ENCODE peak calls at places on chromosome 19, in four cellular contexts. D, L, I and N are unnamed samples.

GRCh38 chr19:54969647-54970046 is 3.5 kb downstream of the NLRP2 start:
- DNase-seq in D (no peak), L (no peak), I (no peak), N (no peak)

GRCh38 chr19:30689474-30689873 is 317.3 kb downstream of the ZNF536 start:
- DNase-seq in D (no peak), L (no peak), I (no peak), N (no peak)

GRCh38 chr19:24098359-24098758 is 11.4 kb downstream of the ZNF254 start:
- DNase-seq in D (no peak), L (no peak), I (no peak), N (no peak)

GRCh38 chr19:18781885-18782527 is 9.1 kb downstream of the COMP start:
- DNase-seq in D (no peak), L (no peak), I (no peak), N (no peak)

GRCh38 chr19:35048911-35049411 is 7.4 kb downstream of the HPN start:
- DNase-seq in D (no peak), L (no peak), I (no peak), N (no peak)

GRCh38 chr19:35123573-35123972 is 8.0 kb downstream of the FXYD3 start:
- DNase-seq in D (no peak), L (no peak), I (no peak), N (no peak)

GRCh38 chr19:18339703-18340102 is 695 bp upstream of the PGPEP1 start:
- DNase-seq in D (no peak), L (no peak), I (peak), N (peak)

GRCh38 chr19:48495391-48495790 is 16.2 kb downstream of the LMTK3 start:
- DNase-seq in D (no peak), L (no peak), I (no peak), N (no peak)

GRCh38 chr19:49746206-49746958 is 16.7 kb downstream of the TSKS start:
- DNase-seq in D (peak), L (no peak), I (peak), N (no peak)

GRCh38 chr19:42634409-42635232 is 39.9 kb upstream of the CEACAM8 start:
- DNase-seq in D (peak), L (no peak), I (peak), N (peak)

GRCh38 chr19:35587326-35587725 is 1.4 kb downstream of the PMIS2 start:
- DNase-seq in D (no peak), L (no peak), I (no peak), N (no peak)

GRCh38 chr19:17049711-17050280 is 23.2 kb upstream of the CPAMD8 start:
- DNase-seq in D (no peak), L (no peak), I (no peak), N (no peak)

GRCh38 chr19:43527860-43528622 is 1.0 kb upstream of the ETHE1 start:
- DNase-seq in D (no peak), L (no peak), I (no peak), N (no peak)

GRCh38 chr19:32018014-32018413 is 327.4 kb upstream of the ZNF507 start:
- DNase-seq in D (no peak), L (no peak), I (no peak), N (no peak)

GRCh38 chr19:16078311-16078758 is 2.0 kb downstream of the TPM4 start:
- DNase-seq in D (no peak), L (no peak), I (peak), N (no peak)

GRCh38 chr19:39937094-39937493 is 2.7 kb upstream of the FCGBP start:
- DNase-seq in D (no peak), L (peak), I (no peak), N (no peak)

GRCh38 chr19:54266133-54266532 is 9.1 kb upstream of the LILRB5 start:
- DNase-seq in D (no peak), L (peak), I (peak), N (peak)

GRCh38 chr19:39408392-39409206 is 2.0 kb downstream of the ZFP36 start:
- DNase-seq in D (no peak), L (no peak), I (no peak), N (no peak)

GRCh38 chr19:8111376-8111775 is 38.0 kb downstream of the FBN3 start:
- DNase-seq in D (no peak), L (no peak), I (no peak), N (no peak)

GRCh38 chr19:16572332-16573211 is at the start of gene SLC35E1:
- DNase-seq in D (peak), L (peak), I (peak), N (peak)

GRCh38 chr19:5133986-5134595 is 165.2 kb downstream of the KDM4B start:
- DNase-seq in D (no peak), L (no peak), I (no peak), N (no peak)

GRCh38 chr19:5132698-5133651 is 164.1 kb downstream of the KDM4B start:
- DNase-seq in D (no peak), L (no peak), I (no peak), N (no peak)

GRCh38 chr19:5136060-5136855 is 167.3 kb downstream of the KDM4B start:
- DNase-seq in D (no peak), L (no peak), I (no peak), N (no peak)

GRCh38 chr19:5137114-5137513 is 168.2 kb downstream of the KDM4B start:
- DNase-seq in D (no peak), L (no peak), I (no peak), N (no peak)

GRCh38 chr19:5134683-5135082 is 165.8 kb downstream of the KDM4B start:
- DNase-seq in D (no peak), L (no peak), I (no peak), N (no peak)
- TF ChIP-seq SPI1 in D (no peak), L (no peak), I (no peak), N (no peak)

GRCh38 chr19:41624515-41624914 is 2.4 kb downstream of the CEACAM4 start:
- DNase-seq in D (no peak), L (no peak), I (no peak), N (no peak)

GRCh38 chr19:41626278-41626677 is 596 bp downstream of the CEACAM4 start:
- DNase-seq in D (no peak), L (no peak), I (no peak), N (no peak)

GRCh38 chr19:41623360-41623759 is 3.5 kb downstream of the CEACAM4 start:
- DNase-seq in D (no peak), L (no peak), I (no peak), N (no peak)

GRCh38 chr19:41627966-41628675 is 1.2 kb upstream of the CEACAM4 start:
- DNase-seq in D (no peak), L (no peak), I (no peak), N (no peak)

DNA sequence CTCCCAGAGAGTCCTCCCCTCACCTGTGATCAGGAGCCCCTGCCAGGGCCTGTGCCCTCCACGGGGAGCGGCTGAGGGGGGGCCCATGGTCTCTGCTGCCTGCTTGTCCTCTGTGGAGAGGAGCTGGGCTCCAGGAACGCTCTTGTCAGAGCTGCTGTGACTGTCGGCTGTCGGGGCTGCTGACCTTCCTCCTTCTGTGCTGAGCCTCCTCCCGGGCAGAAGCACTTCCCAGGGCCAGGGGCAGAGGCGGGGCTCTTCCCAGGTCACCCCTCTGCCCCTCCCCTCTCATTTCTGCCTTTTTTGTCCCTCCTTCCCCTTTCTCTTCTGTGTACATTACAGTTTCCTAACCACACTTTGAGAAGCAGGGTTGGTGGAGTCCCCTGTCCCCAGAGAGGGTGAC is at the start of gene CEACAM4:
- DNase-seq in D (no peak), L (no peak), I (no peak), N (peak)
- TF ChIP-seq SPI1 in D (no peak), L (no peak), I (no peak), N (peak)

GRCh38 chr19:2478324-2478755 is 2.4 kb downstream of the GADD45B start:
- DNase-seq in D (no peak), L (no peak), I (no peak), N (peak)

GRCh38 chr19:2477141-2477710 is 1.3 kb downstream of the GADD45B start:
- DNase-seq in D (no peak), L (no peak), I (no peak), N (no peak)

GRCh38 chr19:2477732-2478191 is 1.8 kb downstream of the GADD45B start:
- DNase-seq in D (no peak), L (no peak), I (no peak), N (peak)

GRCh38 chr19:2479556-2480194 is 3.7 kb downstream of the GADD45B start:
- DNase-seq in D (no peak), L (no peak), I (no peak), N (no peak)

DNA sequence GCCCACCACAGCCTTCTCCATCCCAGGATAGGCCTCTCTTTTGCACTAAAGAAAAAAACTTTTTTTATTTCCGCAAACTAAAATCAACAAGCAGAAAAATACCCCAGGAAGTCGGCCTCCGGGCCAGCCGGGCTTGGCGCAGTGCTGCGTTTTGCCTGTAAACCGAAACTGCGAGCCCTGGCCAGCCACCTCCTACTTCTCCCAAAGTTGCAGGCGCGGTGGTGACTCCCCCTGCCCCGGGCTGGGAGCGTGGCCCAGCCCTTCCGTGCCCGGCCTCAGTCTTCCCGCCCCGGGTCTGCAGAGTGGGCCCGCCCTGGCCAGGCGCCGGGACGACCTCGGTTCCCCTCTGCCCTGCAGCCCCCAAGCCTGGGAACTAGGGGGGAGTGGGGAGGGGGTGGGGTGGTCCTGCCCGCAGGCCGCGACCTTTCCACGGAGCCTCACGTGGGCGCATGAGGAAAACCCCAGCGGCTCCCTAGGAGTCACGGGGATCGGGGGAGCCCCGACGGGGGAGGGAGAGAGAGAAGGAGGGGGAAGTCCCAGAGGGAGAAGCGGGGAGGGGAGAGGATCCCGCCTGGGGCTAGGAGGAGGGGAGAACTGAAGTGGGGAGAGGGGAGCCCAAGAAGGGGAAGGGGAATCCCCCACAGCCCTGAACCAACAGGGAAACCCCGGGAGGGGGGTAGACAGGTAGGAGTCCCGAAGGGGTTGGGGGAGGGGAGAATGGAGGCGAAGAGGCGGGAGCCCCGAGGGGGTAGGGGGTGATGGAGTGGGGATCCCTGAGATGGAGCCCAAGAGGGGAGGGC is 3.0 kb downstream of the GADD45B start:
- DNase-seq in D (no peak), L (no peak), I (no peak), N (peak)
- TF ChIP-seq SPI1 in D (peak), L (peak), I (no peak), N (no peak)

GRCh38 chr19:13804830-13805683 is 9.8 kb downstream of the ZSWIM4 start:
- DNase-seq in D (no peak), L (no peak), I (peak), N (no peak)
- TF ChIP-seq SPI1 in D (no peak), L (no peak), I (no peak), N (no peak)

GRCh38 chr19:1167687-1168561 is 6.1 kb downstream of the SBNO2 start:
- DNase-seq in D (no peak), L (no peak), I (no peak), N (no peak)

GRCh38 chr19:1168562-1168873 is 5.5 kb downstream of the SBNO2 start:
- DNase-seq in D (no peak), L (no peak), I (no peak), N (no peak)

GRCh38 chr19:1170938-1171754 is 2.9 kb downstream of the SBNO2 start:
- DNase-seq in D (no peak), L (no peak), I (no peak), N (no peak)

GRCh38 chr19:1169921-1170885 is 3.9 kb downstream of the SBNO2 start:
- DNase-seq in D (no peak), L (no peak), I (peak), N (no peak)

GRCh38 chr19:1168877-1169791 is 4.9 kb downstream of the SBNO2 start:
- DNase-seq in D (no peak), L (no peak), I (no peak), N (no peak)
- TF ChIP-seq SPI1 in D (no peak), L (no peak), I (no peak), N (no peak)

GRCh38 chr19:33297401-33298145 is 4.8 kb downstream of the CEBPA start:
- DNase-seq in D (no peak), L (no peak), I (no peak), N (peak)

GRCh38 chr19:33300016-33300981 is 2.0 kb downstream of the CEBPA start:
- DNase-seq in D (no peak), L (no peak), I (no peak), N (no peak)

GRCh38 chr19:33298146-33298911 is 4.0 kb downstream of the CEBPA start:
- DNase-seq in D (no peak), L (no peak), I (no peak), N (no peak)

GRCh38 chr19:33301011-33301899 is 1.1 kb downstream of the CEBPA start:
- DNase-seq in D (no peak), L (no peak), I (no peak), N (no peak)

GRCh38 chr19:33299061-33299665 is 3.2 kb downstream of the CEBPA start:
- DNase-seq in D (no peak), L (no peak), I (no peak), N (no peak)
- TF ChIP-seq SPI1 in D (no peak), L (no peak), I (no peak), N (no peak)

GRCh38 chr19:678791-679388 is 2.7 kb downstream of the FSTL3 start:
- DNase-seq in D (no peak), L (no peak), I (no peak), N (no peak)

GRCh38 chr19:677601-678380 is 1.6 kb downstream of the FSTL3 start:
- DNase-seq in D (no peak), L (no peak), I (no peak), N (no peak)

GRCh38 chr19:680287-681028 is 4.3 kb downstream of the FSTL3 start:
- DNase-seq in D (peak), L (peak), I (peak), N (peak)

GRCh38 chr19:681029-681626 is 4.9 kb downstream of the FSTL3 start:
- DNase-seq in D (peak), L (no peak), I (peak), N (peak)

DNA sequence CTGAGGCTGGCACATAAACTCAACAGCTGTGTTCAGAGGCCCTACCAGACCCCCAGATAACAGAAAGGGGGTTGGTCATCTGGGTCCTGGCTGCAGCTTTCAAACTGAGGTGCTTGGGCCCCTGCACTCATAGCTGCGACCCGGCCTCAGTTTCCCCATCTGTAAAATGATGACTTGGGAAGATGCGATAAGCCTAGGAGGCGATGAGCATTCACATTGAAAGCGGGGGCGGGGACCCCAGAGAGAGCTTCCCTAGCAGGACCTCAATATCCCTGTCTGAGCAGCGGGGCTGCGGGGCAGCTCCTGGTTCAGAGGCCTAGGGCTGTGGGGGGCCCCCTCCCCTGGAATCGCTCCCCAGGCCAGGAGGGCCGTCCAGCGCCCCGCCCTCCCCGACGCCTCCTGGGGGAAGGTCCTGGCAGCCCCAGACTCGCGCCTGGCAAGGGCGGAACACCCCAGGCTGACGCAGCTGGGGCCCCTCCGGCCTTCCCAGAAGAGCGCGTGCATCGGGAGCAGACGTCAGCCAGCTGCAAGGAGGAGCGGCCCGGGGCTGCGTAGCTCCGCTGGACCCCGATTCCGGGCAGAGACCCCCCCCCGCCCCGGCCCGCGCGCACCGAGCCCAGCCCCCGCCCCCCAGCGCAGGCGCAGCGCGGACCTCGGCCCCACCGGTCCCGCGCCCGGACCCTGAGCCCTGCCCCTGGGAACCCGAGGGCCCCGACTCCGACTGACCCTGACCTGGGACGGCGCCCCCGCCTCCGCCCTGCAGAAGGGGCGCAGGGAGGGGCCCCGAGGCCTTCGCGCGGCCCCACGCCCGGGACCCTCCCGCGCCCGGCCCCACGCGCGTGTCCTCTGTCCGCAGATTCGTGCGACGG is 3.5 kb downstream of the FSTL3 start:
- DNase-seq in D (no peak), L (no peak), I (peak), N (peak)
- TF ChIP-seq SPI1 in D (no peak), L (no peak), I (no peak), N (no peak)

GRCh38 chr19:4579389-4579788 is 19.9 kb upstream of the SEMA6B start:
- DNase-seq in D (no peak), L (no peak), I (no peak), N (no peak)

GRCh38 chr19:4577020-4577782 is 17.7 kb upstream of the SEMA6B start:
- DNase-seq in D (no peak), L (no peak), I (peak), N (no peak)

GRCh38 chr19:4580961-4581380 is 21.5 kb upstream of the SEMA6B start:
- DNase-seq in D (no peak), L (no peak), I (no peak), N (no peak)

GRCh38 chr19:4580021-4580901 is 20.8 kb upstream of the SEMA6B start:
- DNase-seq in D (no peak), L (no peak), I (no peak), N (no peak)

GRCh38 chr19:4578552-4579248 is 19.2 kb upstream of the SEMA6B start:
- DNase-seq in D (no peak), L (no peak), I (no peak), N (no peak)
- TF ChIP-seq SPI1 in D (no peak), L (no peak), I (no peak), N (no peak)